ENCODE peak calls at places on chromosomes 6 and 20, in nine cellular contexts. H, B, K, C, Z, N, M, R and V are unnamed samples.

GRCh38 chr6:109458774-109459531 is 3.4 kb upstream of the MICAL1 start:
- DNase-seq in H (no peak), B (no peak), K (no peak), C (no peak), Z (no peak), N (no peak), M (no peak), R (peak; percentile 37), V (no peak)

GRCh38 chr6:126797981-126798380 is 320.5 kb upstream of the RSPO3 start:
- DNase-seq in H (no peak), B (no peak), K (no peak), C (no peak), Z (no peak), N (no peak), M (no peak), R (no peak), V (no peak)

GRCh38 chr6:161301338-161301737 is 27.5 kb upstream of the AGPAT4 start:
- DNase-seq in H (no peak), B (no peak), K (no peak), C (no peak), Z (no peak), N (no peak), M (no peak), R (no peak), V (no peak)

GRCh38 chr20:49228676-49229075 is 9.5 kb downstream of the DDX27 start:
- DNase-seq in H (no peak), B (no peak), K (no peak), C (no peak), Z (no peak), N (no peak), M (no peak), R (peak; percentile 57), V (no peak)

GRCh38 chr6:127833336-127833735 is 67.5 kb downstream of the THEMIS start:
- DNase-seq in H (no peak), B (no peak), K (no peak), C (no peak), Z (no peak), N (no peak), M (no peak), R (no peak), V (no peak)

GRCh38 chr6:20213271-20213798 is 1.1 kb upstream of the MBOAT1 start:
- DNase-seq in H (no peak), B (no peak), K (no peak), C (no peak), Z (no peak), N (no peak), M (no peak), R (no peak), V (no peak)

GRCh38 chr6:96520039-96520850 is 1.4 kb upstream of the UFL1 start:
- DNase-seq in H (peak; percentile 11), B (no peak), K (no peak), C (no peak), Z (no peak), N (no peak), M (no peak), R (no peak), V (no peak)

GRCh38 chr6:26217714-26218075 is 130.5 kb downstream of the HFE start:
- DNase-seq in H (no peak), B (no peak), K (no peak), C (no peak), Z (no peak), N (no peak), M (no peak), R (no peak), V (no peak)

GRCh38 chr6:141169419-141169818 is 963.3 kb upstream of the GJE1 start:
- DNase-seq in H (peak; percentile 27), B (no peak), K (no peak), C (no peak), Z (no peak), N (no peak), M (no peak), R (no peak), V (no peak)

GRCh38 chr6:27767851-27768250 is 144.3 kb downstream of the OR2B2 start:
- DNase-seq in H (no peak), B (no peak), K (no peak), C (no peak), Z (no peak), N (no peak), M (no peak), R (no peak), V (no peak)

GRCh38 chr6:39228111-39228971 is 934 bp downstream of the KCNK5 start:
- DNase-seq in H (no peak), B (no peak), K (no peak), C (no peak), Z (no peak), N (no peak), M (no peak), R (no peak), V (no peak)

GRCh38 chr6:159324599-159324998 is 155.4 kb downstream of the FNDC1 start:
- DNase-seq in H (no peak), B (no peak), K (no peak), C (no peak), Z (no peak), N (no peak), M (no peak), R (no peak), V (no peak)

GRCh38 chr6:144601221-144601620 is 316.1 kb downstream of the UTRN start:
- DNase-seq in H (no peak), B (no peak), K (no peak), C (no peak), Z (no peak), N (no peak), M (no peak), R (no peak), V (no peak)

GRCh38 chr6:100171533-100172321 is 177.7 kb upstream of the MCHR2 start:
- DNase-seq in H (no peak), B (no peak), K (no peak), C (no peak), Z (no peak), N (no peak), M (no peak), R (no peak), V (no peak)

GRCh38 chr6:47502920-47503319 is 25.3 kb downstream of the CD2AP start:
- DNase-seq in H (no peak), B (no peak), K (no peak), C (no peak), Z (no peak), N (no peak), M (no peak), R (no peak), V (no peak)

GRCh38 chr6:13526339-13526717 is 38.9 kb upstream of the GFOD1 start:
- DNase-seq in H (no peak), B (no peak), K (no peak), C (no peak), Z (no peak), N (no peak), M (no peak), R (no peak), V (no peak)

GRCh38 chr6:11830105-11830504 is 51.5 kb upstream of the ADTRP start:
- DNase-seq in H (no peak), B (no peak), K (no peak), C (no peak), Z (no peak), N (no peak), M (no peak), R (no peak), V (no peak)

GRCh38 chr6:138571585-138572199 is 72.4 kb upstream of the NHSL1 start:
- DNase-seq in H (no peak), B (no peak), K (no peak), C (no peak), Z (no peak), N (no peak), M (no peak), R (no peak), V (no peak)

GRCh38 chr6:6332873-6333272 is 12.4 kb upstream of the F13A1 start:
- DNase-seq in H (no peak), B (no peak), K (no peak), C (no peak), Z (no peak), N (no peak), M (no peak), R (no peak), V (no peak)

DNA sequence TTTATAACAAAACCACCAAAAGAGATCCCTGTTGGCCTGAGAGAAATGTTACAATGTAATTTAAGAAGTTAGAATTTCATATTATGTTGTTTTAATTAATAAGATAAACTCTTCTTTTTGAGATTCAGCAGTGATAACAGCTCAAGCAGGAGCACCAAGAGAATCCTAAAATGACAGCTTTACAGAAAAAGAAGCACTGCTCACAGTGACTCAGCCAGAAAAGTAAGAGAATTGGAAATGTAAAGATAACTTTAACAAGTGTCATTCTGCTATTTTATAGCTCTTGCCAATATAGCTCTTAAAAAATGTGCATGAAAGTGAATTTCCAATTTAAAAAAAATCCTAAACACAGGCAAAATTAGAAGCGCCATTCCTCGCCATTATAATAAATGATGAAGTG is 111.3 kb downstream of the UBE3D start:
- DNase-seq in H (no peak), B (no peak), K (no peak), C (no peak), Z (no peak), N (no peak), M (no peak), R (no peak), V (no peak)
- H3K4me3 ChIP-seq in H (no peak overlapping the region), B (no peak overlapping the region), K (no peak overlapping the region), C (no peak overlapping the region), Z (no peak overlapping the region), N (no peak overlapping the region), M (no peak overlapping the region), R (no peak overlapping the region), V (no peak overlapping the region)

GRCh38 chr6:75611702-75612375 is 10.2 kb downstream of the SENP6 start:
- DNase-seq in H (no peak), B (no peak), K (no peak), C (no peak), Z (no peak), N (no peak), M (no peak), R (no peak), V (no peak)
- H3K27me3 ChIP-seq in H (no peaks in the 10 kb centered on the region), B (no peaks in the 10 kb centered on the region), K (no peaks in the 10 kb centered on the region), C (no peaks in the 10 kb centered on the region), Z (no peaks in the 10 kb centered on the region), N (no peaks in the 10 kb centered on the region), M (no peaks in the 10 kb centered on the region), R (no peaks in the 10 kb centered on the region), V (no peaks in the 10 kb centered on the region)

DNA sequence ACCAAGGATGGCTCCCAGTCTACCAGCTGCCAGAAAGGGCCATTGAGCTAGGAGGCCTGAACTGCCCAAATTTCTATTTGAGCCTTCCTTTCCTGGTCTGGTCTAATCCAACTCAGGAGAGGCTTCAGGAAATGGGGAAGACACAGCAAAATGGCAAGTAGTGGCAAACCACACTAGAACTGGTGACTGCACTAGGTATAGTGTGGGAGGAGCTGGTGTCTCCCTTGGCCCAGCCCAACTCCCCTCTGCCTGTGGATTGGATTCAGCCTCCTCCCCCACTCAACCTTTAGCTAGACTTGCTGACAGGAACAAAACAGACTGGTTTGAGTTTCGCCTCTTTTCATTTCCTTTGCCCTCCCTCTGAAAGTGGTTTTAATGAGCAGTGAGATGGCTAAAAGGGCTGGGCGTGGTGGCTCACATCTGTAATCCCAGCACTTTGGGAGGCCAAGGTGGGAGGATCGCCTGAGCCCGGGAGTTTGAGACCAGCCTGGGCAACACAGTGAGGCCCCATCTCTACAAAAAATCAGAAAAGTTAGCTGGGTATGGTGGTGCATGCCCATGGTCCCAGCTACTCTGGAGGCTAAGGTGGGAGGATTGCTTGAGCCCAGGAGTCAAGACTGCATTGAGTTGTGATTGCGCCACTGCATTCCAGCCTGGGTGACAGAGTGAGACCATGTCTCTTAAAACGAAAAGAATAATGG is 17.5 kb downstream of the MRPS18A start:
- DNase-seq in H (no peak), B (no peak), K (no peak), C (peak; percentile 60), Z (peak; percentile 43), N (no peak), M (no peak), R (no peak), V (no peak)
- H3K4me3 ChIP-seq in H (no peak overlapping the region), B (peak overlapping the region; percentile 2), K (no peak overlapping the region), C (no peak overlapping the region), Z (no peak overlapping the region), N (no peak overlapping the region), M (no peak overlapping the region), R (no peak overlapping the region), V (no peak overlapping the region)

GRCh38 chr6:36791085-36791484 is 48.2 kb downstream of the CPNE5 start:
- DNase-seq in H (no peak), B (no peak), K (no peak), C (no peak), Z (no peak), N (no peak), M (no peak), R (no peak), V (no peak)
- H3K27me3 ChIP-seq in H (no peaks in the 10 kb centered on the region), B (no peaks in the 10 kb centered on the region), K (no peaks in the 10 kb centered on the region), C (peaks cover 70% of the 10 kb centered on the region), Z (no peaks in the 10 kb centered on the region), N (no peaks in the 10 kb centered on the region), M (no peaks in the 10 kb centered on the region), R (peaks cover 12% of the 10 kb centered on the region), V (no peaks in the 10 kb centered on the region)